ENCODE peak calls at places on chromosomes 1 and 21, in eight cellular contexts. Q is CD8-positive, alpha-beta T cell; K is uterus; G is HepG2; S is upper lobe of left lung; B is neural progenitor cell; D is A549; Y is upper lobe of right lung. I is an unnamed sample.
A peak's percentile ranks its signal among the peaks of the same experiment; 100 is the strongest.

GRCh38 chr1:230758705-230759354 is 11.6 kb downstream of the CAPN9 start:
- DNase-seq in Q (no peak), K (no peak), G (no peak), S (no peak), B (no peak), D (no peak), Y (no peak), I (no peak)

GRCh38 chr1:44676484-44677200 is 2.1 kb downstream of the ARMH1 start:
- DNase-seq in Q (no peak), K (no peak), G (no peak), S (peak; percentile 38), B (no peak), D (no peak), Y (no peak), I (no peak)

GRCh38 chr21:34897828-34898227 is 151.3 kb downstream of the RUNX1 start:
- DNase-seq in Q (no peak), K (no peak), G (no peak), S (no peak), B (no peak), D (no peak), Y (no peak), I (no peak)

GRCh38 chr1:53525595-53525994 is 66.4 kb downstream of the DMRTB1 start:
- DNase-seq in Q (peak; percentile 4), K (no peak), G (no peak), S (no peak), B (peak; percentile 35), D (peak; percentile 22), Y (no peak), I (no peak)

GRCh38 chr1:79290927-79291474 is 284.5 kb upstream of the ADGRL4 start:
- DNase-seq in Q (no peak), K (no peak), G (no peak), S (no peak), B (no peak), D (no peak), Y (no peak), I (no peak)

GRCh38 chr1:234721476-234722266 is 111.7 kb upstream of the IRF2BP2 start:
- DNase-seq in Q (no peak), K (peak; percentile 80), G (peak; percentile 97), S (peak; percentile 58), B (no peak), D (no peak), Y (no peak), I (peak; percentile 55)

GRCh38 chr1:40637617-40638016 is 27.9 kb downstream of the RIMS3 start:
- DNase-seq in Q (no peak), K (no peak), G (no peak), S (no peak), B (no peak), D (no peak), Y (no peak), I (no peak)

GRCh38 chr1:9315411-9316079 is 22.9 kb downstream of the SPSB1 start:
- DNase-seq in Q (no peak), K (no peak), G (no peak), S (no peak), B (no peak), D (no peak), Y (no peak), I (no peak)

GRCh38 chr1:219567341-219567947 is 45.5 kb downstream of the ZC3H11B start:
- DNase-seq in Q (no peak), K (no peak), G (peak; percentile 20), S (no peak), B (peak; percentile 3), D (no peak), Y (no peak), I (peak; percentile 20)

GRCh38 chr1:6317101-6317760 is 56.3 kb upstream of the GPR153 start:
- DNase-seq in Q (no peak), K (no peak), G (no peak), S (no peak), B (no peak), D (no peak), Y (no peak), I (no peak)

GRCh38 chr1:86155807-86156561 is 588 bp downstream of the COL24A1 start:
- DNase-seq in Q (no peak), K (no peak), G (no peak), S (no peak), B (peak; percentile 55), D (no peak), Y (peak; percentile 67), I (no peak)

DNA sequence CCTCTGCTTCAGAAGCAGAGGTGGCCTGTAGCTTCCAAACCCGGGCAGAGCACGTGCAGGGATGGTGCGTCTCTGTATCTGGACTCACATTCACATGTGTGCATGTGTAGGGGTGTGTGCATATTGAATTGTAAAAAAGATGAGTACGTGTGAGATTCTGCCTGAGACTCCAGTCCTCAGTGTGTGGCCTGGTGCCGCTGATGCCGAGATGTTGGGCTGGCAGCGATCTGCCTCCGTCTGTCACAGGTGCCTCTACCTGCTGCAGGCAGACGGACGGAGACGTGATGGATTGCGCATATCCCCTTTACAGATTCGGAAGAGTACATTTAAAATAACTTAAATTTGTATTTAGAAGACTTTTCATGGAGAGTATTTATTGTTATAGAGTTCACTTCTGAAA is 53.6 kb downstream of the ADARB1 start:
- DNase-seq in Q (no peak), K (no peak), G (no peak), S (no peak), B (no peak), D (no peak), Y (no peak), I (no peak)
- H3K4me1 ChIP-seq in Q (peaks cover 5% of the 10 kb centered on the region), K (peaks cover 18% of the 10 kb centered on the region), G (peaks cover 13% of the 10 kb centered on the region), S (peaks cover 40% of the 10 kb centered on the region), B (no peaks in the 10 kb centered on the region), D (peaks cover 18% of the 10 kb centered on the region), Y (peaks cover 43% of the 10 kb centered on the region), I (no peaks in the 10 kb centered on the region)

DNA sequence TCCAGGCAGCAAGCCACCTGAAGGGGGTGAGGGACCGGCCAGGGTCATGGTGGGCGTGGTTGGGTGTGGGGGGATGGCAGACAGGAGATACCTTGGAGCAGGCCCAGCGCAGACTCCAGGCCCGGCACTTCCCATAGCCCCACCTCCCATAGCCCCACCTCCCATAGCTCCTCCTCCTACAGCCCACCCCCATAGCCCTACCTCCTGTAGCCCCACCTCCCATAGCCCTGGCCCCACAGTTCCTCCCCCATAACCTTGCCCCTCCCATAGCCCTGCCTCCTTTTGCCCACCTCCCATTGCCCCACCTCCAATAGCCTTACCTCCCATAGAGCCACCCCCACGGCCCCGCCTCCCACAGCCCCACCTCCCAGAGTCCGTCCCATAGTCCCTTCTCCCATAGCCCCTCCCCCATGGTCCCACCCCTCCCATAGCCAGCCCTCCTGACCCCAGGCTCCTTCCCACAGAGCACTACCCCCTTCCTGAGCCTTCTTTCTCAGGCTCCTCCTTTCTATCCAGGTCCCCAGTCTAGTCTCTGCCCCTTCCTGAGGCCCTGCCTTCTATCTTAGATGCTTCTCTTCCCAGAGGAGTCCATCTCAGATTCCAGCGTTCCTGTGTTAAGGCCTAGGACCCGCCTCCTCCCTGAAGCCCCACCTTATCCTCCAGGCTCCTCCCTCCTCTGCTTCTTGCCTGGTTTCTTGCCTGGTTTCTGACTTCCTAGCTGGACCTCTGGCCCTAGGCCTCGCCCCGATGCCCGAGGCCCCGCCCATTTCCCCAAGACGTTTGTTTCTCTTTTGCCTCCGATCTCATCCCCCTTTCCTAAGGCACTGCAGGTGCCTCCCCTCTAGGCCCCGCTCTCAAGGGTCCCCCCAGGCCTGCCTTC is 46.8 kb downstream of the PTPRU start:
- DNase-seq in Q (no peak), K (peak; percentile 29), G (peak; percentile 17), S (no peak), B (peak; percentile 96), D (peak; percentile 64), Y (no peak), I (peak; percentile 92)
- H3K4me3 ChIP-seq in Q (no peak overlapping the region), K (no peak overlapping the region), G (no peak overlapping the region), S (no peak overlapping the region), B (peak overlapping the region; percentile 57), D (peak overlapping the region; percentile 24), Y (no peak overlapping the region), I (no peak overlapping the region)

DNA sequence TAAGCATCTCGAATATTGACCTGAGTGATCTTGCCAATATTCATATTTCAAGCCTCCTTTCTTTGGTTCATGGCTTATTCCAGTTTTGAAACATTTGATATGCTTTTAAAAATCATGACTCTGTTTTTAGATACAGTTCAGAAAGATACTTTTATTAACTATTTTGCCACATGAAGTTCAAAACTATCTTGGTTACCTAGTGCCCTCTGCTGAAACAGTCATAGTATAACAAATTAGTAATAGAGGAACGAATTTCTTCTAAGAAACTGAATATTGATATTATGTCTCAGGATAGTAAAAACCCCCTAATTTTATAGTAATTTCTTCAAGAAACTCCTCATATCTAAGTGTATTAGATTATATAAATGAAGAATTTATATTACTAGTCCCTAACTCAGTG is 52.6 kb upstream of the RC3H1 start:
- DNase-seq in Q (no peak), K (no peak), G (no peak), S (no peak), B (no peak), D (no peak), Y (no peak), I (no peak)
- TF ChIP-seq CTCF in Q (peak; percentile 22), K (peak; percentile 29), G (peak; percentile 37), S (no peak), B (peak; percentile 20), D (peak; percentile 67), Y (peak; percentile 33), I (peak; percentile 27)

GRCh38 chr1:169797281-169797680 is 2.6 kb upstream of the METTL18 start:
- DNase-seq in Q (no peak), K (no peak), G (no peak), S (no peak), B (no peak), D (no peak), Y (no peak), I (no peak)
- H3K4me1 ChIP-seq in Q (peaks cover 22% of the 10 kb centered on the region), K (peaks cover 7% of the 10 kb centered on the region), G (peaks cover 33% of the 10 kb centered on the region), S (peaks cover 16% of the 10 kb centered on the region), B (peaks cover 14% of the 10 kb centered on the region), D (peaks cover 7% of the 10 kb centered on the region), Y (peaks cover 5% of the 10 kb centered on the region), I (peaks cover 6% of the 10 kb centered on the region)

DNA sequence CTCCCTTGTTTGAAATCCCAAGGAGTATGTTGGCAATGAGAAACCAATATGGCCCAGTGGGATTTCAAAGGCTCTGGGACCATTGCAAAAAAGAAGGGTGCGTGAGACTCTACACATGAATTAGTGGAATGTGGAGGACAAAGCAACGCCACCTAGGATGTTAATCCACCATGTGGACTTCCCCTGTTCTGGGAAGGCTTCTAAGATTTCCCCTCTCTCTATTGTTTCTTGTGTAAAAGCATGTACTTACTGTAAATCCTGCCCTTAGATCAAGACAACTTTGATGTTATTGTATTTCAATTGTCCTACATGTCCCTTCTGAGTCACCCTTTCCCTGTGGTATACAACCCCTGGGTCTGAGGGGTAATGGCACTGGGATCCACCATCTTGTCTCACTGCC is 4.7 kb upstream of the ACADM start:
- DNase-seq in Q (no peak), K (no peak), G (no peak), S (no peak), B (peak; percentile 31), D (no peak), Y (no peak), I (no peak)
- H3K4me3 ChIP-seq in Q (no peak overlapping the region), K (no peak overlapping the region), G (no peak overlapping the region), S (no peak overlapping the region), B (no peak overlapping the region), D (no peak overlapping the region), Y (no peak overlapping the region), I (no peak overlapping the region)

GRCh38 chr1:31694069-31694909 is 9.5 kb downstream of the COL16A1 start:
- DNase-seq in Q (no peak), K (no peak), G (no peak), S (no peak), B (peak; percentile 72), D (no peak), Y (no peak), I (no peak)
- TF ChIP-seq CTCF in Q (no peak), K (no peak), G (no peak), S (no peak), B (no peak), D (no peak), Y (no peak), I (no peak)

I was measured in Caco-2.